ENCODE peak calls at places on chromosomes 4 and X, in nine cellular contexts. One of them, this sample, is unnamed.

GRCh38 chr4:139530833-139531427 is 25.1 kb downstream of the SETD7 start:
- DNase-seq in BJ: no peak
- DNase-seq in bronchial epithelial cell: peak; percentile 23
- DNase-seq in MG63: peak; percentile 13
- DNase-seq in iPS DF 6.9: peak; percentile 35
- DNase-seq in right lobe of liver: no peak
- DNase-seq in AG10803: peak; percentile 18
- DNase-seq in AG09309: no peak
- DNase-seq in foreskin fibroblast: peak; percentile 54
- DNase-seq in this sample: no peak

GRCh38 chr4:155582971-155583437 is 83.6 kb upstream of the GUCY1A1 start:
- DNase-seq in BJ: no peak
- DNase-seq in bronchial epithelial cell: peak; percentile 86
- DNase-seq in MG63: no peak
- DNase-seq in iPS DF 6.9: no peak
- DNase-seq in right lobe of liver: no peak
- DNase-seq in AG10803: peak; percentile 43
- DNase-seq in AG09309: no peak
- DNase-seq in foreskin fibroblast: peak; percentile 63
- DNase-seq in this sample: no peak

GRCh38 chrX:48475774-48476577 is at the start of gene FTSJ1:
- DNase-seq in BJ: peak; percentile 82
- DNase-seq in bronchial epithelial cell: peak; percentile 81
- DNase-seq in MG63: peak; percentile 88
- DNase-seq in iPS DF 6.9: no peak
- DNase-seq in right lobe of liver: peak; percentile 91
- DNase-seq in AG10803: peak; percentile 94
- DNase-seq in AG09309: peak; percentile 71
- DNase-seq in foreskin fibroblast: peak; percentile 95
- DNase-seq in this sample: peak; percentile 75

GRCh38 chrX:13688772-13689518 is at the start of gene RAB9A:
- DNase-seq in BJ: no peak
- DNase-seq in bronchial epithelial cell: peak; percentile 25
- DNase-seq in MG63: peak; percentile 79
- DNase-seq in iPS DF 6.9: peak; percentile 11
- DNase-seq in right lobe of liver: peak; percentile 90
- DNase-seq in AG10803: peak; percentile 62
- DNase-seq in AG09309: no peak
- DNase-seq in foreskin fibroblast: peak; percentile 87
- DNase-seq in this sample: no peak

GRCh38 chr4:51943221-51943620 is 76.9 kb downstream of the LRRC66 start:
- DNase-seq in BJ: no peak
- DNase-seq in bronchial epithelial cell: no peak
- DNase-seq in MG63: peak; percentile 58
- DNase-seq in iPS DF 6.9: no peak
- DNase-seq in right lobe of liver: no peak
- DNase-seq in AG10803: peak; percentile 46
- DNase-seq in AG09309: peak; percentile 44
- DNase-seq in foreskin fibroblast: peak; percentile 46
- DNase-seq in this sample: no peak

GRCh38 chr4:92304073-92304472 is 307 bp downstream of the GRID2 start:
- DNase-seq in BJ: no peak
- DNase-seq in bronchial epithelial cell: no peak
- DNase-seq in MG63: no peak
- DNase-seq in iPS DF 6.9: no peak
- DNase-seq in right lobe of liver: no peak
- DNase-seq in AG10803: no peak
- DNase-seq in AG09309: no peak
- DNase-seq in foreskin fibroblast: peak; percentile 17
- DNase-seq in this sample: no peak

GRCh38 chrX:3262906-3263305 is 83.5 kb downstream of the MXRA5 start:
- DNase-seq in BJ: peak; percentile 67
- DNase-seq in bronchial epithelial cell: peak; percentile 85
- DNase-seq in MG63: peak; percentile 69
- DNase-seq in iPS DF 6.9: no peak
- DNase-seq in right lobe of liver: no peak
- DNase-seq in AG10803: peak; percentile 83
- DNase-seq in AG09309: no peak
- DNase-seq in foreskin fibroblast: peak; percentile 86
- DNase-seq in this sample: no peak

GRCh38 chrX:140132937-140133336 is 167.6 kb upstream of the CXorf66 start:
- DNase-seq in BJ: no peak
- DNase-seq in bronchial epithelial cell: no peak
- DNase-seq in MG63: no peak
- DNase-seq in iPS DF 6.9: no peak
- DNase-seq in right lobe of liver: no peak
- DNase-seq in AG10803: peak; percentile 4
- DNase-seq in AG09309: no peak
- DNase-seq in foreskin fibroblast: no peak
- DNase-seq in this sample: no peak

GRCh38 chr4:23373269-23373668 is 516.6 kb downstream of the PPARGC1A start:
- DNase-seq in BJ: no peak
- DNase-seq in bronchial epithelial cell: peak; percentile 97
- DNase-seq in MG63: peak; percentile 18
- DNase-seq in iPS DF 6.9: no peak
- DNase-seq in right lobe of liver: no peak
- DNase-seq in AG10803: no peak
- DNase-seq in AG09309: no peak
- DNase-seq in foreskin fibroblast: no peak
- DNase-seq in this sample: no peak

GRCh38 chr4:41125558-41126311 is 88.6 kb downstream of the APBB2 start:
- DNase-seq in BJ: no peak
- DNase-seq in bronchial epithelial cell: no peak
- DNase-seq in MG63: peak; percentile 11
- DNase-seq in iPS DF 6.9: no peak
- DNase-seq in right lobe of liver: no peak
- DNase-seq in AG10803: peak; percentile 37
- DNase-seq in AG09309: no peak
- DNase-seq in foreskin fibroblast: peak; percentile 61
- DNase-seq in this sample: peak; percentile 14

GRCh38 chr4:55543858-55544257 is 2.9 kb downstream of the CLOCK start:
- DNase-seq in BJ: no peak
- DNase-seq in bronchial epithelial cell: peak; percentile 49
- DNase-seq in MG63: no peak
- DNase-seq in iPS DF 6.9: no peak
- DNase-seq in right lobe of liver: no peak
- DNase-seq in AG10803: peak; percentile 16
- DNase-seq in AG09309: no peak
- DNase-seq in foreskin fibroblast: peak; percentile 40
- DNase-seq in this sample: no peak

GRCh38 chr4:147689062-147689461 is 5.1 kb upstream of the PRMT9 start:
- DNase-seq in BJ: no peak
- DNase-seq in bronchial epithelial cell: no peak
- DNase-seq in MG63: no peak
- DNase-seq in iPS DF 6.9: no peak
- DNase-seq in right lobe of liver: no peak
- DNase-seq in AG10803: no peak
- DNase-seq in AG09309: no peak
- DNase-seq in foreskin fibroblast: no peak
- DNase-seq in this sample: no peak

GRCh38 chrX:40177942-40178715 is 80.4 kb upstream of the BCOR start:
- DNase-seq in BJ: no peak
- DNase-seq in bronchial epithelial cell: no peak
- DNase-seq in MG63: no peak
- DNase-seq in iPS DF 6.9: no peak
- DNase-seq in right lobe of liver: no peak
- DNase-seq in AG10803: no peak
- DNase-seq in AG09309: no peak
- DNase-seq in foreskin fibroblast: no peak
- DNase-seq in this sample: no peak

GRCh38 chrX:40177489-40177888 is 79.7 kb upstream of the BCOR start:
- DNase-seq in BJ: no peak
- DNase-seq in bronchial epithelial cell: no peak
- DNase-seq in MG63: no peak
- DNase-seq in iPS DF 6.9: no peak
- DNase-seq in right lobe of liver: no peak
- DNase-seq in AG10803: no peak
- DNase-seq in AG09309: no peak
- DNase-seq in foreskin fibroblast: no peak
- DNase-seq in this sample: no peak

GRCh38 chrX:40176256-40176978 is 78.7 kb upstream of the BCOR start:
- DNase-seq in BJ: no peak
- DNase-seq in bronchial epithelial cell: no peak
- DNase-seq in MG63: peak; percentile 62
- DNase-seq in iPS DF 6.9: no peak
- DNase-seq in right lobe of liver: peak; percentile 84
- DNase-seq in AG10803: no peak
- DNase-seq in AG09309: no peak
- DNase-seq in foreskin fibroblast: peak; percentile 64
- DNase-seq in this sample: no peak

GRCh38 chrX:40175416-40176255 is 77.9 kb upstream of the BCOR start:
- DNase-seq in BJ: no peak
- DNase-seq in bronchial epithelial cell: no peak
- DNase-seq in MG63: peak; percentile 18
- DNase-seq in iPS DF 6.9: no peak
- DNase-seq in right lobe of liver: peak; percentile 85
- DNase-seq in AG10803: no peak
- DNase-seq in AG09309: no peak
- DNase-seq in foreskin fibroblast: peak; percentile 65
- DNase-seq in this sample: no peak

GRCh38 chrX:40176979-40177430 is 79.2 kb upstream of the BCOR start:
- DNase-seq in BJ: no peak
- DNase-seq in bronchial epithelial cell: no peak
- DNase-seq in MG63: no peak
- DNase-seq in iPS DF 6.9: no peak
- DNase-seq in right lobe of liver: peak; percentile 54
- DNase-seq in AG10803: no peak
- DNase-seq in AG09309: no peak
- DNase-seq in foreskin fibroblast: no peak
- DNase-seq in this sample: no peak
- H3K4me3 ChIP-seq in BJ: peak overlapping the region; percentile 49
- H3K4me3 ChIP-seq in bronchial epithelial cell: peak overlapping the region; percentile 33
- H3K4me3 ChIP-seq in MG63: peak overlapping the region; percentile 48
- H3K4me3 ChIP-seq in iPS DF 6.9: peak overlapping the region; percentile 28
- H3K4me3 ChIP-seq in right lobe of liver: peak overlapping the region; percentile 59
- H3K4me3 ChIP-seq in AG10803: peak overlapping the region; percentile 60
- H3K4me3 ChIP-seq in AG09309: peak overlapping the region; percentile 52
- H3K4me3 ChIP-seq in foreskin fibroblast: peak overlapping the region; percentile 53
- H3K4me3 ChIP-seq in this sample: peak overlapping the region; percentile 50

GRCh38 chr4:70713453-70714026 is 8.2 kb upstream of the RUFY3 start:
- DNase-seq in BJ: no peak
- DNase-seq in bronchial epithelial cell: peak; percentile 35
- DNase-seq in MG63: no peak
- DNase-seq in iPS DF 6.9: no peak
- DNase-seq in right lobe of liver: no peak
- DNase-seq in AG10803: no peak
- DNase-seq in AG09309: no peak
- DNase-seq in foreskin fibroblast: no peak
- DNase-seq in this sample: no peak
- H3K4me3 ChIP-seq in BJ: no peak overlapping the region
- H3K4me3 ChIP-seq in bronchial epithelial cell: no peak overlapping the region
- H3K4me3 ChIP-seq in MG63: no peak overlapping the region
- H3K4me3 ChIP-seq in iPS DF 6.9: no peak overlapping the region
- H3K4me3 ChIP-seq in right lobe of liver: peak overlapping the region; percentile 3
- H3K4me3 ChIP-seq in AG10803: no peak overlapping the region
- H3K4me3 ChIP-seq in AG09309: no peak overlapping the region
- H3K4me3 ChIP-seq in foreskin fibroblast: no peak overlapping the region
- H3K4me3 ChIP-seq in this sample: no peak overlapping the region

DNA sequence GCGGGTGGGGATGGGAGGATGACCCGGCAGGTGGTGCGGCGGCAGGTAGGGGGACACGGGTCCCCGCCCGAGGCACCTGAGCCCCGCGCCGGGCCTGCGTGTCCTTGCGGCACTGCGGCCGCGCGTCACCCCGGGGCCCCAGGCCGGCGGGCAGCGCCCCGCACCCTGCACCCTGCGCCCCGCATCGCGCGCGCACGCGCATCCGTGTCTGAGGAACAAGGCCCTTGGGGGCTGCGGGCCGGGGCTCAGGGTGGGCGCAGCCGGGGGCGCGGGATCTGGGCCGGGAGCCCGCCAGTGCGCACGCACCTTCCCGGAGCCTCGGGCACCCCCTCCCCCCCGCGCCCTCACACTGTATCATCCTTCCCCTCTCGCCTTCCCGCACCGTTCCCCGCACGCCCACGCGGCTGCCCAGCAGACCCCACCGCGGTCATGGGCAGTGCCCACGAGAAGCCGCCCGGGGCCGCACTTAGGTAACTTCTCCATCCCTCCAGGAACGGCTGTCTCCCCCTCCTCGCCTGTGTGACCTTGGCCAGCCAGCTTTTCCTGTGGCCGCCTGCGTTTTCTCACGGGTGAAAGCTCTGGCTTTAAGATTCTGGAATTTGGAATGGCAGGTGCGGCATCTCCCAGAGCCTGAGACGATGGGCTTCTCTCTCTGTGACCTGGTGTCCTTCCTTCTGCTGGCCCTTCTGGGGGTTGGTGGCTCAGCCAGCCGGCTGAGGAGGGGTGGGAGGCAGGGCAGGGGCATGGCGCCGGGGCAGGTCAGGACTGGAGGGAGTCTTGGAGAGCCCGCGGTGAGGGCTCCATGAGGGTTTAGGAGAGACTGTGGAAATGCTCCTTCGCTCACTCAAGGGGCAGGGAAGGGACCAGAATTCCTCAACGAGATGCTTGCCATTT is 746 bp downstream of the ATP2B3 start:
- DNase-seq in BJ: no peak
- DNase-seq in bronchial epithelial cell: no peak
- DNase-seq in MG63: no peak
- DNase-seq in iPS DF 6.9: no peak
- DNase-seq in right lobe of liver: no peak
- DNase-seq in AG10803: no peak
- DNase-seq in AG09309: no peak
- DNase-seq in foreskin fibroblast: no peak
- DNase-seq in this sample: no peak
- H3K4me3 ChIP-seq in BJ: no peak overlapping the region
- H3K4me3 ChIP-seq in bronchial epithelial cell: no peak overlapping the region
- H3K4me3 ChIP-seq in MG63: no peak overlapping the region
- H3K4me3 ChIP-seq in iPS DF 6.9: peak overlapping the region; percentile 56
- H3K4me3 ChIP-seq in right lobe of liver: no peak overlapping the region
- H3K4me3 ChIP-seq in AG10803: no peak overlapping the region
- H3K4me3 ChIP-seq in AG09309: no peak overlapping the region
- H3K4me3 ChIP-seq in foreskin fibroblast: no peak overlapping the region
- H3K4me3 ChIP-seq in this sample: no peak overlapping the region

GRCh38 chr4:42678512-42678911 is 21.6 kb upstream of the ATP8A1 start:
- DNase-seq in BJ: no peak
- DNase-seq in bronchial epithelial cell: no peak
- DNase-seq in MG63: no peak
- DNase-seq in iPS DF 6.9: no peak
- DNase-seq in right lobe of liver: no peak
- DNase-seq in AG10803: no peak
- DNase-seq in AG09309: no peak
- DNase-seq in foreskin fibroblast: no peak
- DNase-seq in this sample: no peak

GRCh38 chr4:42672359-42673083 is 15.6 kb upstream of the ATP8A1 start:
- DNase-seq in BJ: no peak
- DNase-seq in bronchial epithelial cell: no peak
- DNase-seq in MG63: no peak
- DNase-seq in iPS DF 6.9: no peak
- DNase-seq in right lobe of liver: no peak
- DNase-seq in AG10803: no peak
- DNase-seq in AG09309: no peak
- DNase-seq in foreskin fibroblast: no peak
- DNase-seq in this sample: no peak

GRCh38 chr4:42673084-42673429 is 16.2 kb upstream of the ATP8A1 start:
- DNase-seq in BJ: no peak
- DNase-seq in bronchial epithelial cell: peak; percentile 59
- DNase-seq in MG63: peak; percentile 37
- DNase-seq in iPS DF 6.9: no peak
- DNase-seq in right lobe of liver: no peak
- DNase-seq in AG10803: peak; percentile 8
- DNase-seq in AG09309: no peak
- DNase-seq in foreskin fibroblast: no peak
- DNase-seq in this sample: no peak

GRCh38 chr4:42671431-42672194 is 14.7 kb upstream of the ATP8A1 start:
- DNase-seq in BJ: no peak
- DNase-seq in bronchial epithelial cell: no peak
- DNase-seq in MG63: no peak
- DNase-seq in iPS DF 6.9: no peak
- DNase-seq in right lobe of liver: no peak
- DNase-seq in AG10803: no peak
- DNase-seq in AG09309: no peak
- DNase-seq in foreskin fibroblast: no peak
- DNase-seq in this sample: no peak

GRCh38 chr4:42676066-42676951 is 19.4 kb upstream of the ATP8A1 start:
- DNase-seq in BJ: no peak
- DNase-seq in bronchial epithelial cell: no peak
- DNase-seq in MG63: no peak
- DNase-seq in iPS DF 6.9: no peak
- DNase-seq in right lobe of liver: no peak
- DNase-seq in AG10803: no peak
- DNase-seq in AG09309: no peak
- DNase-seq in foreskin fibroblast: no peak
- DNase-seq in this sample: no peak
- H3K4me3 ChIP-seq in BJ: no peak overlapping the region
- H3K4me3 ChIP-seq in bronchial epithelial cell: no peak overlapping the region
- H3K4me3 ChIP-seq in MG63: no peak overlapping the region
- H3K4me3 ChIP-seq in iPS DF 6.9: no peak overlapping the region
- H3K4me3 ChIP-seq in right lobe of liver: no peak overlapping the region
- H3K4me3 ChIP-seq in AG10803: no peak overlapping the region
- H3K4me3 ChIP-seq in AG09309: no peak overlapping the region
- H3K4me3 ChIP-seq in foreskin fibroblast: no peak overlapping the region
- H3K4me3 ChIP-seq in this sample: no peak overlapping the region

This sample was measured in AG04449.